ENCODE peak calls at places on chromosomes 13 and 19, in ten cellular contexts. X is cardiac muscle cell; C is left lung; G is psoas muscle; B is tibial artery; N is body of pancreas; R is caudate nucleus; W is lung; Z is GM12878; L is CD4-positive, alpha-beta T cell. J is an unnamed sample.

GRCh38 chr13:112065521-112065866 is 1.5 kb upstream of the SOX1 start:
- DNase-seq in L (no peak), G (no peak), X (no peak), B (no peak), W (no peak), R (no peak), Z (no peak), N (no peak), C (no peak), J (no peak)

GRCh38 chr13:30934381-30934780 is 1.9 kb downstream of the TEX26 start:
- DNase-seq in B (no peak), G (no peak), R (no peak), L (no peak), W (no peak), N (no peak), X (no peak), C (no peak), Z (no peak), J (no peak)

GRCh38 chr19:41699231-41699967 is 9.0 kb upstream of the CEACAM5 start:
- DNase-seq in Z (no peak), X (no peak), N (peak), G (no peak), C (no peak), R (no peak), W (no peak), L (no peak), B (peak), J (no peak)

GRCh38 chr13:24348797-24349515 is 39.6 kb downstream of the C1QTNF9 start:
- DNase-seq in B (no peak), N (peak), C (peak), L (no peak), G (no peak), X (no peak), W (peak), R (no peak), Z (no peak), J (no peak)

GRCh38 chr19:19523177-19523576 is 5.5 kb upstream of the YJEFN3 start:
- DNase-seq in C (no peak), R (no peak), W (no peak), B (no peak), N (no peak), Z (no peak), G (no peak), X (no peak), L (no peak), J (no peak)

GRCh38 chr19:35204799-35205732 is 23.5 kb downstream of the FAM187B start:
- DNase-seq in N (no peak), G (no peak), L (no peak), W (no peak), B (no peak), C (peak), Z (peak), X (no peak), R (no peak), J (no peak)

GRCh38 chr19:31678421-31678820 is 329.2 kb upstream of the TSHZ3 start:
- DNase-seq in R (no peak), L (no peak), W (no peak), B (no peak), X (no peak), C (no peak), N (no peak), Z (no peak), G (no peak), J (no peak)

GRCh38 chr19:21824679-21825078 is 11.3 kb downstream of the ZNF43 start:
- DNase-seq in Z (no peak), N (no peak), X (no peak), L (no peak), B (no peak), R (no peak), C (no peak), W (no peak), G (no peak), J (no peak)

GRCh38 chr13:47017476-47017875 is 120.6 kb upstream of the HTR2A start:
- DNase-seq in R (no peak), Z (no peak), X (peak), C (no peak), B (no peak), L (no peak), N (no peak), W (no peak), G (no peak), J (no peak)

GRCh38 chr19:50300814-50301606 is 28.2 kb downstream of the KCNC3 start:
- DNase-seq in B (no peak), R (no peak), G (no peak), W (no peak), C (no peak), L (no peak), Z (no peak), X (peak), N (no peak), J (no peak)

GRCh38 chr19:7159105-7159933 is 89.8 kb downstream of the ZNF557 start:
- DNase-seq in B (peak), L (no peak), N (no peak), C (peak), R (no peak), G (peak), X (peak), Z (no peak), W (no peak), J (no peak)

GRCh38 chr19:42279902-42280760 is 11.1 kb downstream of the CIC start:
- DNase-seq in X (peak), R (peak), G (peak), Z (peak), B (peak), C (peak), W (peak), N (peak), L (peak), J (peak)

GRCh38 chr19:51546650-51547396 is 15.4 kb upstream of the SIGLEC6 start:
- DNase-seq in Z (no peak), C (no peak), X (peak), W (no peak), R (no peak), B (no peak), N (no peak), L (no peak), G (no peak), J (no peak)

GRCh38 chr13:95111608-95112007 is 189.6 kb downstream of the ABCC4 start:
- DNase-seq in C (no peak), L (no peak), X (no peak), N (no peak), W (no peak), R (no peak), B (no peak), G (no peak), Z (no peak), J (no peak)

GRCh38 chr19:45791744-45792481 is 732 bp downstream of the DMWD start:
- DNase-seq in N (no peak), L (no peak), B (no peak), R (no peak), W (no peak), C (no peak), X (no peak), G (no peak), Z (no peak), J (no peak)

GRCh38 chr13:94660695-94661324 is 51.5 kb downstream of the SOX21 start:
- DNase-seq in G (no peak), C (no peak), Z (no peak), B (no peak), R (no peak), X (peak), L (no peak), N (no peak), W (no peak), J (no peak)

GRCh38 chr13:57552441-57552840 is 79.1 kb upstream of the PCDH17 start:
- DNase-seq in B (no peak), R (no peak), Z (no peak), N (no peak), C (no peak), W (no peak), X (no peak), L (no peak), G (no peak), J (no peak)

GRCh38 chr19:46133777-46134231 is 9.3 kb upstream of the IGFL3 start:
- DNase-seq in N (no peak), Z (no peak), G (no peak), X (no peak), C (no peak), L (no peak), W (no peak), R (no peak), B (no peak), J (no peak)

GRCh38 chr19:4916292-4917082 is 7.2 kb downstream of the UHRF1 start:
- DNase-seq in C (peak), N (no peak), X (no peak), W (no peak), G (no peak), B (no peak), Z (no peak), L (peak), R (no peak), J (no peak)

GRCh38 chr19:6087074-6087506 is 23.2 kb downstream of the RFX2 start:
- DNase-seq in R (no peak), G (no peak), W (no peak), X (no peak), Z (peak), C (no peak), B (no peak), L (no peak), N (no peak), J (no peak)

GRCh38 chr13:96075953-96076543 is 13.9 kb upstream of the HS6ST3 start:
- DNase-seq in R (no peak), L (no peak), B (no peak), X (peak), W (no peak), G (no peak), N (no peak), C (no peak), Z (no peak), J (no peak)

DNA sequence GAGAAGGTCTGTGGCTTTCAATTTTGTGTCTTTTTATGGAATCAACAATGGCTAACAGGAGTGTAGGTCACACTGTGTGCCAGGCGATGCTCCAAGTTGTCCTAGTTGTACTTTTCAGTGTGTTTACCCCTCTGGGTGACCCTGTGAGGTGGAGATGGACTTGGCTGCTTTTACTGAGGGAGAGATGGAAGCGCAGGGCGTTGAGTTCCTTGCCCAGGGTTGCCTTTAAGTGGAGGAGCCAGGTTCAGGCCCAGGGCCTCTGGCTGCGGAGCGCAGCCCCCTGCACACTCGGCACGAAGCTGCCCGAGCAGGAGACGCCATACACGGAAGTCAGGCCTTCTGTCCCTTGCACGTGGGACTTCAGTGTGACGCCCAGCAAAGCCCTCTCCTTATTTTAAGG is 112.8 kb downstream of the RAB20 start:
- DNase-seq in B (peak), Z (no peak), W (no peak), C (no peak), G (no peak), L (no peak), N (no peak), X (no peak), R (no peak), J (no peak)
- H3K27ac ChIP-seq in B (peak), Z (no peak), W (no peak), C (no peak), G (no peak), L (no peak), N (no peak), X (no peak), R (no peak), J (no peak)

DNA sequence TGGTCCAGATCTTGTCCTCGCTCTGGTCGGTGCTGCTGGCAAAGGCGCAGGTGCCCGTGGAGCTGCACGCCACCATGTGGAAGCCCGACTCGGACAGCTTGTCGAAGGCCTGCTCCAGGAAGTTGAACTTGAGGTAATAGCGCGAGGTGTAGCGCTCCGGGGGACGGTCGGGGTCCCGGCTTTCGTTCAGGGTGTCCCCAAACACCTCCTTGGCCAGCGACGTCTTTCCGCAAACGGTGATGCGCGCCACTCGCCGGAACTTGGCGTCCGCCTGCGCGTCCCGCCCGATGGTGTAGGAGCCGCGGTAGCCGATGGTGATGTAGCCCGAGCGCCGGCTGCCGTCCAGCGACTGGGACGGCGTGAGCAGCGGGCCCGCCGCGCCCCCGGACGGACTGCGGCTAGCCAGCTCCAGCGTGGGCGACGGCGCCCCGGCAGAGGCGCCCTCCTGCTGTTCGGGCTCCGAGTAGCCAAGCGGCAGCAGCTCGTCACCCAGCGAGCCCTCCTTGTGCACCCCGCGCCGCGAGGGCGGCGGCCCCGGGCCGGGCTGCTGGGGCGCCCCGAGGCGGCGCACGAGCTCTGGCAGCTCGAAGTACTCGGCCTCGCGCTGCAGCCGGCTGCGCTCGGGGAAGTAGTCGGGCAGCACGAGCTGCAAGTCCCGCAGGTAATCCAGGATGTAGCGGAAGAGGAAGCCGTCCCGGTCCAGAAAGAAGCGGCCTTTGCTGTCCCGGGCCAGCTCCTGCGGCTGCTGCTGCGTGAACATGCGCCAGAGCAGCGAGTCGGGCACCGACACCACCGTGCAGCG is 801 bp downstream of the KCTD12 start:
- DNase-seq in Z (no peak), B (peak), C (peak), R (no peak), L (peak), X (peak), N (peak), G (peak), W (peak), J (peak)
- H3K27ac ChIP-seq in Z (no peak), B (peak), C (peak), R (peak), L (no peak), X (peak), N (peak), G (peak), W (peak), J (peak)

GRCh38 chr19:3186377-3186688 is 603 bp downstream of the NCLN start:
- DNase-seq in C (no peak), L (no peak), N (no peak), Z (no peak), X (peak), W (no peak), G (no peak), B (no peak), R (no peak), J (no peak)

GRCh38 chr19:3188627-3189596 is 3.2 kb downstream of the NCLN start:
- DNase-seq in C (no peak), R (no peak), N (no peak), G (no peak), W (no peak), L (no peak), X (no peak), Z (no peak), B (no peak), J (no peak)

GRCh38 chr19:3187662-3188511 is 2.2 kb downstream of the NCLN start:
- DNase-seq in X (no peak), Z (no peak), N (no peak), G (no peak), R (no peak), B (no peak), C (no peak), L (no peak), W (no peak), J (no peak)

GRCh38 chr19:3185482-3186376 is at the start of gene NCLN:
- DNase-seq in L (peak), X (peak), G (peak), B (peak), Z (peak), R (peak), W (peak), C (peak), N (peak), J (peak)

GRCh38 chr19:3186891-3187661 is 1.3 kb downstream of the NCLN start:
- DNase-seq in Z (no peak), X (no peak), R (no peak), G (no peak), W (no peak), B (no peak), L (no peak), N (no peak), C (no peak), J (no peak)
- H3K27ac ChIP-seq in Z (peak), X (no peak), R (no peak), G (no peak), W (peak), B (peak), L (no peak), N (no peak), C (no peak), J (no peak)

GRCh38 chr19:2303209-2303798 is 4.7 kb downstream of the LINGO3 start:
- DNase-seq in R (no peak), X (no peak), Z (no peak), L (no peak), B (no peak), W (no peak), C (no peak), N (no peak), G (no peak), J (no peak)

GRCh38 chr19:2305974-2306806 is 1.8 kb downstream of the LINGO3 start:
- DNase-seq in L (no peak), Z (no peak), W (no peak), R (no peak), B (no peak), C (no peak), X (no peak), G (no peak), N (no peak), J (no peak)

GRCh38 chr19:2300533-2300932 is 7.4 kb downstream of the LINGO3 start:
- DNase-seq in G (no peak), L (no peak), C (no peak), B (no peak), R (no peak), Z (no peak), W (no peak), X (no peak), N (no peak), J (no peak)

GRCh38 chr19:2305424-2305823 is 2.5 kb downstream of the LINGO3 start:
- DNase-seq in Z (no peak), B (no peak), N (no peak), G (no peak), L (no peak), R (no peak), C (no peak), W (no peak), X (no peak), J (no peak)

GRCh38 chr19:2302319-2303208 is 5.4 kb downstream of the LINGO3 start:
- DNase-seq in R (no peak), Z (no peak), G (peak), B (no peak), L (no peak), N (peak), W (no peak), X (peak), C (no peak), J (no peak)
- H3K27ac ChIP-seq in R (peak), Z (no peak), G (no peak), B (no peak), L (no peak), N (no peak), W (no peak), X (no peak), C (no peak), J (no peak)

DNA sequence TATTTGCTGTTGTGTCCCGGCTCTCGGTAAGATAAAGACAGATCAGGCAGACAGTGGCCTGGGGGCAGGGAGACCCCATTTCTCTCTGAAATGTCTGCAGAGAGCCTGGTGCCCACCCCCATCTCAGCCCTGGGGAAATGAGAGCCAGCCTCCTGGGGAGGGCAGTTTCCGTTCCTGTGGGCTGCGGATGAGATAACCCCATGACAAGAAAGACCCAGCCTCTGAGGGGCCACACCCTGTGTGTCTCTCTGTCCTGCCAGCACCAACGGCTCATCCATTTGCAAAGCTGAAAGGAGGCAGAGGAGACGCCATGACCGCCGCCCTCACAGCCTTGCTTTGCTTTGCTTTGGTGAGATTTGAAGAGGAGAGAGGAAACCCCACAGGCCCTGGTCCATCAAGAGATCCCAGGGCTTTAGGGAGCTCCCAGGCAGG is 28.1 kb upstream of the KIR3DL3 start:
- DNase-seq in G (no peak), L (no peak), B (no peak), X (no peak), R (no peak), W (no peak), N (no peak), Z (no peak), C (no peak), J (no peak)
- H3K27ac ChIP-seq in G (no peak), L (no peak), B (no peak), X (no peak), R (no peak), W (no peak), N (no peak), Z (no peak), C (no peak), J (no peak)

GRCh38 chr19:44113138-44113783 is at the start of gene ZNF225:
- DNase-seq in X (peak), G (peak), B (peak), R (peak), W (peak), L (peak), Z (peak), C (peak), N (peak), J (peak)

GRCh38 chr19:44109458-44109857 is 3.7 kb upstream of the ZNF225 start:
- DNase-seq in W (no peak), C (no peak), N (no peak), G (no peak), B (no peak), Z (no peak), R (no peak), X (no peak), L (no peak), J (no peak)

GRCh38 chr19:44111910-44112463 is 1.2 kb upstream of the ZNF225 start:
- DNase-seq in L (no peak), C (peak), R (no peak), X (peak), Z (no peak), G (no peak), W (no peak), N (no peak), B (no peak), J (peak)

GRCh38 chr19:44112802-44113137 is 429 bp upstream of the ZNF225 start:
- DNase-seq in W (no peak), Z (no peak), R (no peak), C (no peak), L (no peak), B (no peak), N (no peak), G (no peak), X (no peak), J (no peak)

GRCh38 chr19:44113784-44114390 is 688 bp downstream of the ZNF225 start:
- DNase-seq in R (no peak), B (no peak), Z (no peak), X (no peak), L (no peak), W (peak), G (no peak), N (no peak), C (no peak), J (no peak)
- H3K27ac ChIP-seq in R (peak), B (peak), Z (peak), X (peak), L (no peak), W (peak), G (peak), N (peak), C (peak), J (peak)

GRCh38 chr19:15412832-15413231 is 6.0 kb downstream of the AKAP8L start:
- DNase-seq in G (no peak), L (no peak), W (no peak), Z (no peak), R (no peak), N (no peak), C (no peak), B (peak), X (no peak), J (no peak)
- H3K27ac ChIP-seq in G (peak), L (no peak), W (no peak), Z (no peak), R (peak), N (no peak), C (no peak), B (peak), X (peak), J (no peak)

GRCh38 chr13:98664047-98664446 is 87.1 kb upstream of the STK24 start:
- DNase-seq in Z (no peak), B (no peak), N (no peak), L (no peak), R (no peak), X (peak), C (no peak), G (no peak), W (no peak), J (no peak)
- H3K27ac ChIP-seq in Z (no peak), B (no peak), N (no peak), L (no peak), R (no peak), X (no peak), C (no peak), G (no peak), W (no peak), J (no peak)

GRCh38 chr13:113219311-113219940 is 10.0 kb downstream of the CUL4A start:
- DNase-seq in G (no peak), R (no peak), C (no peak), L (no peak), X (no peak), Z (no peak), W (no peak), B (no peak), N (no peak), J (no peak)
- H3K27ac ChIP-seq in G (peak), R (no peak), C (no peak), L (no peak), X (no peak), Z (no peak), W (no peak), B (no peak), N (no peak), J (no peak)

J was measured in substantia nigra.